ENCODE peak calls at places on chromosomes 16 and 17, in four cellular contexts. B is SK-N-SH, K is K562, Y is H1. X is an unnamed sample.

GRCh38 chr17:27800522-27800921 is at the start of gene NOS2:
- DNase-seq in K (no peak), B (no peak), Y (no peak), X (no peak)

GRCh38 chr17:66540131-66540781 is 237.8 kb downstream of the PRKCA start:
- DNase-seq in Y (no peak), B (peak; percentile 48), K (no peak), X (no peak)

GRCh38 chr17:61514491-61514890 is 62.3 kb downstream of the TBX4 start:
- DNase-seq in K (no peak), B (no peak), Y (no peak), X (no peak)

GRCh38 chr17:49456172-49456965 is 38.7 kb upstream of the NGFR start:
- DNase-seq in Y (no peak), K (no peak), B (no peak), X (no peak)

GRCh38 chr17:14304876-14305636 is 4.2 kb downstream of the HS3ST3B1 start:
- DNase-seq in K (peak; percentile 32), B (no peak), Y (no peak), X (no peak)

GRCh38 chr16:72905581-72905980 is 142.3 kb downstream of the ZFHX3 start:
- DNase-seq in B (no peak), K (no peak), Y (no peak), X (no peak)

GRCh38 chr17:45440161-45440859 is 7.6 kb upstream of the ARHGAP27 start:
- DNase-seq in K (no peak), Y (no peak), B (no peak), X (no peak)

GRCh38 chr17:7932483-7932891 is 481 bp downstream of the CNTROB start:
- DNase-seq in B (peak; percentile 60), K (peak; percentile 30), Y (no peak), X (no peak)

GRCh38 chr17:77235370-77236080 is 94.8 kb downstream of the SEC14L1 start:
- DNase-seq in K (no peak), B (peak; percentile 71), Y (no peak), X (peak; percentile 34)

GRCh38 chr16:78348886-78349285 is 249.4 kb downstream of the WWOX start:
- DNase-seq in K (no peak), B (no peak), Y (no peak), X (no peak)

GRCh38 chr16:78352184-78352583 is 252.7 kb downstream of the WWOX start:
- DNase-seq in K (no peak), B (no peak), Y (no peak), X (no peak)

GRCh38 chr16:78353610-78354009 is 254.2 kb downstream of the WWOX start:
- DNase-seq in B (no peak), K (no peak), Y (no peak), X (no peak)
- TF ChIP-seq JUND in B (no peak), K (no peak), Y (no peak), X (no peak)

GRCh38 chr17:64741924-64742670 is 80.0 kb upstream of the SMURF2 start:
- DNase-seq in Y (no peak), B (no peak), K (no peak), X (no peak)
- TF ChIP-seq NRF1 in Y (no peak), B (no peak), K (no peak), X (no peak)

GRCh38 chr16:68230956-68231355 is 5.0 kb downstream of the ESRP2 start:
- DNase-seq in Y (no peak), B (no peak), K (no peak), X (no peak)

GRCh38 chr16:68231384-68232136 is 4.4 kb downstream of the ESRP2 start:
- DNase-seq in B (no peak), Y (no peak), K (no peak), X (no peak)

GRCh38 chr16:68229431-68230175 is 6.3 kb downstream of the ESRP2 start:
- DNase-seq in Y (no peak), K (peak; percentile 59), B (peak; percentile 69), X (no peak)

GRCh38 chr16:68228652-68229051 is 7.3 kb downstream of the ESRP2 start:
- DNase-seq in K (no peak), Y (no peak), B (no peak), X (no peak)

DNA sequence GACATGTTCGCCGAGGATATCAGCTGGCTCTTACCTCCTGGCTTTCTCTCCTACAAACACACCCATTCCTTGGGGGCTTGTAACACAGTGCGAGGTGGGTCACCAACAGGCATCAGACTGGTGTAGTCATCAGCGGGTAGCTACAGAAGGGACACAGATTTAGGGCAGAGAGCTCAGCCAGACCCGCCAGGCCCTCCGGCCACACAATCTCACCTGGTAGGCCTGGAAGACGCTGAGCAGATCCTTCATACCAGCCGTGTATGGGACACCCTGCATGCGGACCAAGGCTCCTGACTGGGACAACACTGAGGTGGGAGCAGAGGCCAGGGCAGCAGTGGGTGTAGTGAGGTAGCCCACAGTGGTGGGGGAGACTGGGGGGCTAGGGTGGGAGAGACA is 5.8 kb downstream of the ESRP2 start:
- DNase-seq in K (no peak), B (no peak), Y (no peak), X (no peak)
- TF ChIP-seq JUND in K (no peak), B (no peak), Y (no peak), X (no peak)

DNA sequence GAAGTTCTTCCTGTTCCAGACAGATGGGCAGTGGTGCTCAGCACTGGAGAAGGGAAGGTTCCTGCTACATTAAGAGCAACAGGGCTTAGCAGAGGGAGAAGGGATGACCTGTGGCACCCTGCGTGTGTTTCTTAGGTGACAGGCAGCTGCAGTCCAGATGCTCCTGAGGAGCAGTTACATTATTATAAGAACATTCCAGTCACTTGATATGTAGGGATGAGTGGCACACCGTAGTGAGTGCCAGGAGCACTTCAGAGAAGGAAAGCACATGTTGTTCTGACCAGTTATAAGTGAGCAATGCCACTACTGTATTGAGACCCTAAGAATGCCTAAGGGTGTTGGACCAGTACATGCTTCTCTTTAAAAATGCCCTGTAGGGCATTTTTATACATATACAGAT is 39.9 kb upstream of the MRC2 start:
- DNase-seq in Y (no peak), B (no peak), K (no peak), X (no peak)
- TF ChIP-seq NRF1 in Y (no peak), B (no peak), K (no peak), X (no peak)

DNA sequence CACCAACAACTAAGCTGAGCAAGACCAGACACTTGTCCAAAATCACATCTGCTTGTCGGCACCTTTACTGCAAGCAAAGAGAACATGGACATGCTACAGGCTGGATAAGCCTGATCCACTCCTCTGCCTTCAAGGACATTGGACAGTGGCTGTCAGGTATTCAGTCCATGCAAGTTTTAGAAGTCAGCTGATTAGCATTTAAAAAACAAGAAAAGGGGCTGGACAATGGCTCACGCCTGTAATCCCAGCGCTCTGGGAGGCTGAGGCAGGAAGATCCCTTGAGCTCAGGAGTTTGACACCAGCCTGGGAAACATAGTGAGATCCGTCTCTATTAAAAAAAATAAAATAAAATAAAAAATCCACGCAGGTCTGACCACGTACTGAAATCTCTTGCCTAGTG is 20.3 kb downstream of the PARN start:
- DNase-seq in K (no peak), Y (no peak), B (no peak), X (no peak)
- TF ChIP-seq JUND in K (no peak), Y (no peak), B (no peak), X (no peak)

DNA sequence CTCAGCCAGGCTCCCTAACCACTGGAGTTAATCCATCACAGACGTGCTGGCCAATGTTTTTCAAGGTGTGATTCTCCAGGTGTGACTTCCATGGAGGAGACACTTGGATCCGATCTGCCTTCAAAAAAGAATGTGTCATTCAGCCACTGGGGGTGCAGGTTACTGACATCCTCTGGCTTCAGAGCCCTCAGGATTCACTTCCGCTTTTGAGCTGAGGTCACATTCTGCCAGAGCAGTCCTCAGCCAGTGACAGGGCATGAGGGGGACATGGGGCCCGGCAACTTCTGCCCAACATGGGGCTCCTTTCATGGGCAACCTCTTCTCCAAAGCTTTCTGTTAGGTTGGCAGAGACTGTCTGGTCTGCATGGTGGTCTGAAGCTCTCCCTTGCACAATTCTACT is 81.4 kb downstream of the GRIN2A start:
- DNase-seq in Y (no peak), B (no peak), K (no peak), X (no peak)
- TF ChIP-seq NRF1 in Y (no peak), B (no peak), K (no peak), X (no peak)

GRCh38 chr16:58492735-58493134 is 7.2 kb upstream of the NDRG4 start:
- DNase-seq in B (peak; percentile 53), Y (no peak), K (peak; percentile 49), X (no peak)
- TF ChIP-seq JUND in B (no peak), Y (no peak), K (no peak), X (no peak)

DNA sequence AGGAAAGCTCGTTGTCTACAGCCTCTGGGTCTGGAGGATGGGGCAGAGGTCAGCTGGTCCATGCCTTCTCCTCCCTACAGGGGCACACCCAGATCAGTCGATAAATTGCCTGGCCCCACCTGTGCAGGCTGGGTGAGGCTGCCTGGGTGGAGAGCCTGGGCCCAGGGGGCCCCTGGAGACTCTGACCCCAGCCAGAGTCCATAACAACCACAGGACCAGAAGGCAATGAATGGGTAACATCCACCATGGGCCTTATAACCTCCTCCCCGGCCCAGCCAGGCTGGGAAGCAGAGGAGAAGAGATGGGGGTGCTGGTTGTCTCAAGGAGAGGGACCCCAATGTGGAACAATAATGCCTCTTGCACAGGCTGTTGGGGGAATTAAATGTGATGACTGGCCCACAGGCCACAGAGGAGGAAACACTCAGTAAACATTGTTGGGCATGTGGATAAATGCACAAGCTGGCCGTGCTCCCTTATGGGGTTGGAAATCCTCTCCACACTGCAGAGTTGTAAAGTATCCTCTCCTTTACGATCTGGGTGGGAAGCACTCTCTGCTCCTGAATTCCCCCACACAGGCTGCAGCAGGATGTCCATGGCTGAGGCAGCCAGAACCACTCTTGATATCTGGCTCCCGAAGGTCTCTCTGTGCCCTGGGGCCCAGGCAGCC is 56.7 kb upstream of the TOB1 start:
- DNase-seq in B (no peak), K (no peak), Y (no peak), X (no peak)
- TF ChIP-seq NRF1 in B (no peak), K (no peak), Y (no peak), X (no peak)

GRCh38 chr16:50828164-50828702 is 86.3 kb downstream of the CYLD start:
- DNase-seq in B (no peak), K (no peak), Y (no peak), X (no peak)
- TF ChIP-seq JUND in B (no peak), K (no peak), Y (no peak), X (no peak)

GRCh38 chr16:7843196-7843595 is 510.6 kb downstream of the RBFOX1 start:
- DNase-seq in Y (no peak), B (no peak), K (no peak), X (no peak)
- TF ChIP-seq NRF1 in Y (no peak), B (no peak), K (no peak), X (no peak)

X was measured in GM12878.